ENCODE peak calls at places on chromosomes 12 and 14, in nine cellular contexts. X is tibial artery, F is pancreas, E is tibial nerve, K is heart left ventricle, H is AG10803, V is RWPE2, W is bronchial epithelial cell, S is epithelial cell of esophagus. P is an unnamed sample.

GRCh38 chr12:124538194-124539082 is 29.0 kb downstream of the NCOR2 start:
- DNase-seq in X (no peak), F (no peak), E (no peak), K (no peak), H (no peak), V (no peak), W (no peak), S (no peak), P (no peak)

GRCh38 chr12:4308334-4308960 is 12.6 kb upstream of the TIGAR start:
- DNase-seq in X (peak; percentile 41), F (no peak), E (no peak), K (no peak), H (no peak), V (no peak), W (no peak), S (no peak), P (no peak)

GRCh38 chr14:22656945-22657711 is 13.0 kb upstream of the OR6J1 start:
- DNase-seq in X (no peak), F (no peak), E (no peak), K (no peak), H (peak; percentile 45), V (no peak), W (no peak), S (no peak), P (peak; percentile 69)

GRCh38 chr14:101444116-101444515 is 117.2 kb upstream of the DIO3 start:
- DNase-seq in X (no peak), F (no peak), E (no peak), K (no peak), H (peak; percentile 73), V (no peak), W (peak; percentile 62), S (peak; percentile 4), P (peak; percentile 87)

GRCh38 chr12:28158353-28158752 is 31.9 kb upstream of the CCDC91 start:
- DNase-seq in X (no peak), F (no peak), E (no peak), K (no peak), H (no peak), V (no peak), W (no peak), S (peak; percentile 39), P (no peak)

GRCh38 chr14:56145965-56146364 is 27.8 kb downstream of the PELI2 start:
- DNase-seq in X (no peak), F (no peak), E (no peak), K (no peak), H (peak; percentile 61), V (no peak), W (peak; percentile 76), S (peak; percentile 62), P (peak; percentile 94)

GRCh38 chr14:70670992-70671651 is 29.4 kb downstream of the TTC9 start:
- DNase-seq in X (no peak), F (no peak), E (no peak), K (no peak), H (peak; percentile 12), V (no peak), W (no peak), S (no peak), P (no peak)

GRCh38 chr12:76588881-76589565 is 29.5 kb upstream of the OSBPL8 start:
- DNase-seq in X (no peak), F (no peak), E (no peak), K (no peak), H (peak; percentile 97), V (no peak), W (peak; percentile 70), S (peak; percentile 96), P (peak; percentile 94)

GRCh38 chr14:78519863-78520262 is 349.7 kb downstream of the NRXN3 start:
- DNase-seq in X (no peak), F (peak; percentile 15), E (no peak), K (peak; percentile 18), H (no peak), V (no peak), W (peak; percentile 25), S (peak; percentile 50), P (peak; percentile 31)

GRCh38 chr14:93078830-93079229 is 36.9 kb downstream of the ITPK1 start:
- DNase-seq in X (peak; percentile 81), F (no peak), E (no peak), K (no peak), H (peak; percentile 91), V (no peak), W (no peak), S (no peak), P (peak; percentile 84)

GRCh38 chr14:101980700-101981099 is 16.3 kb downstream of the DYNC1H1 start:
- DNase-seq in X (peak; percentile 89), F (peak; percentile 75), E (no peak), K (peak; percentile 46), H (peak; percentile 99), V (peak; percentile 97), W (peak; percentile 99), S (peak; percentile 99), P (peak; percentile 99)

GRCh38 chr12:104632724-104633181 is 176.0 kb downstream of the CHST11 start:
- DNase-seq in X (no peak), F (no peak), E (no peak), K (no peak), H (peak; percentile 80), V (peak; percentile 19), W (no peak), S (no peak), P (peak; percentile 82)
- H3K4me3 ChIP-seq in X (no peak overlapping the region), F (no peak overlapping the region), E (no peak overlapping the region), K (no peak overlapping the region), H (peak overlapping the region; percentile 3), V (no peak overlapping the region), W (no peak overlapping the region), S (no peak overlapping the region), P (no peak overlapping the region)

DNA sequence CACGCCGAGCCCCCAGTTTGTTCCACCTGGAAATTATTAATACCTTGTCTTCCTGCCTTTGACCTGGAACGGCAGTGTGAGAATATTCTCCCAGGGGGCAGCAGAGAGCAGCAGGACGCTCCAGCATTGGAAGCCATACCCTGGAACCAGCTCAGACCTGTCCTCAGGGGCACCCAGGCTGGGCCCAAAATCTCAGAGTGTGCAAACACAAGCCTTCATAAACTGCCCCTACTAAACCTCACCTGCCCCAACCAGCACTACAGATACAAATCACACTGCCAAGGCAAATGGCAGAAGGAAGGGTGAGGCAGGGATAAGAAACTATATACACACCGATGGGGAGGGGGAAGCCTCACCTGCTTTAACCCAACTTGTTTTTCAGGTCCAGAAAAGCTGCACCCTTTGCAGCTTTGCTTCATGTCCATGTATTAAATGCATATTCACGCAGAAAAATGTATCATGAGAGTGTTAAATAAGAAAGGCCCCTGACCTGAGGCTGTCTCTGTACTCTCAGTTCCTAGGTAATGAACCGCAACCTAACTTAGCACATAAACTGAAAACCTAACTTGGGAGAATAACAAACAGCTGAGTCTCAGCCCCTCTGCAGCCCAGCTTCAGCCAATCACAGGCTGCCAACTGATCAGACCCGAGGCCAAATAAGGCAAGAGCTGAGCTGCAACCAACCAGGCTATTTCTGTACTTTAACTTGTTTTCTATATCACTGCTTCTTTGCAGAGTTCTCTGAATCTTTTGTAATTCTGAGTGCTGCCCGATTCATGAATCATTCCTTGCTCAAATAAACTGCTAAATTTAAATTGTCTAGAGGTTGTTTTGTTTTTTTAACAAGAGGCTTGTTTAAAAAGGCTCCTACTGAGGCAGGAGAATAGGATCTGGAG is 130.1 kb downstream of the SPTSSA start:
- DNase-seq in X (no peak), F (peak; percentile 74), E (peak; percentile 41), K (peak; percentile 51), H (peak; percentile 20), V (peak; percentile 71), W (peak; percentile 61), S (peak; percentile 76), P (peak; percentile 55)
- TF ChIP-seq CTCF in X (peak; percentile 43), F (peak; percentile 70), E (peak; percentile 80), K (peak; percentile 72), H (peak; percentile 82), V (peak; percentile 98), W (peak; percentile 73), S (peak; percentile 90), P (peak; percentile 90)

GRCh38 chr14:73567951-73568885 is 795 bp upstream of the ACOT2 start:
- DNase-seq in X (no peak), F (no peak), E (no peak), K (no peak), H (peak; percentile 33), V (no peak), W (peak; percentile 17), S (peak; percentile 30), P (peak; percentile 61)

GRCh38 chr14:73567365-73567764 is 1.6 kb upstream of the ACOT2 start:
- DNase-seq in X (no peak), F (no peak), E (no peak), K (no peak), H (no peak), V (no peak), W (no peak), S (no peak), P (no peak)
- H3K4me3 ChIP-seq in X (peak overlapping the region; percentile 61), F (no peak overlapping the region), E (no peak overlapping the region), K (peak overlapping the region; percentile 87), H (no peak overlapping the region), V (no peak overlapping the region), W (no peak overlapping the region), S (no peak overlapping the region), P (no peak overlapping the region)

DNA sequence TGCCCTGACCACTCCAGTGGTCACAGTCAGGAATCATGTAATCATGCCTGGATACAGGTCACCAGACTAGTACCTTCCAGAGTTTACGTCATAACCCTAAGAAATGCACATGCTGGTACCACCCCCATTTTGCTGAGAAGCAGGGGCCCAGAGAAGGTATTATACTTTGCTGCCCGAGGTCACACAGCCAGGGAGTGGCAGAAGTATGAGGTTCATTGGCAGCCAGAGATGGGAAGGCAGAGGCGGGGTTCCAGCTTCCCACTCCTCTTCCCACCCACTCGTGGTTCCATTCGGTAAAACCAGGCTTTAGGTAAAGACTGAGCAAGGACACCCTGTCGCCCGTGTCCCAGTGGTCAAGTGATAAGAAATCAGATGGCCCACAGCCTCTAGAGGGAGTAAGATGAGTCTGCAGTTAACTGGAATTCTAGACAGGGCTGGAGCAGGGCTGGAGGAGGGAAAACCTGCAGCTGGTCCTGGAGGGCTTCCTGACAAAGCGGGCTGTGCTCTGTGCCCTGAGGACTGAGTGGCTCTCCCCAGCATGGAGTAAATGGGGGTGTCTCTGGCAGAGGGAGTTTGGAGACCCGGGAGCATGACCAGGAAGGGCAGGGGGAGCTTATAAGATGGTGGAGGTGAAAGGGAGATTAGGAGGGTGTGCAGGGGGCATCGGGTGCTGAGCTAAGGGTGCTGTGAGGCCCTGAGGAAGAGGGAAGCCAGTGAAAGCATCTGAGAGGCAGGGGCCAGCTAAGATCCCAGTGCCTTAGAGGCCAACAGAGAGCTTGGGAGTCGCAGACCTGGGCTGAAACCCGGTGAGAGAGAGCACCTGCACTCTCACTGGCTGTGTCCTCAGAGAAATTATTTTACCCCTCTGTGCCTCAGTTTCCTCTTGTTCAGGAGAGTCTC is 5.7 kb downstream of the FAM222A start:
- DNase-seq in X (no peak), F (no peak), E (no peak), K (no peak), H (no peak), V (no peak), W (no peak), S (peak; percentile 21), P (no peak)
- TF ChIP-seq CTCF in X (no peak), F (no peak), E (peak; percentile 22), K (no peak), H (peak; percentile 39), V (peak; percentile 25), W (peak; percentile 32), S (peak; percentile 36), P (peak; percentile 21)

P was measured in fibroblast of mammary gland.